ENCODE peak calls at places on chromosomes 2 and 18, in ten cellular contexts. Z is substantia nigra, G is right atrium auricular region, M is sciatic nerve, H is EL, L is COLO829, J is kidney tubule cell, A is RCC 7860, T is posterior cingulate gyrus, P is HTR-8/SVneo. X is an unnamed sample.

GRCh38 chr2:215787565-215788178 is 225.7 kb downstream of the MREG start:
- DNase-seq in H (no peak), A (no peak), P (no peak), T (no peak), L (no peak), J (no peak), G (no peak), Z (no peak), M (no peak), X (no peak)

GRCh38 chr18:79100944-79101343 is 31.8 kb downstream of the ATP9B start:
- DNase-seq in T (no peak), A (no peak), L (no peak), P (no peak), J (no peak), Z (no peak), G (no peak), M (no peak), H (no peak), X (no peak)

GRCh38 chr2:167294775-167295140 is 406.5 kb downstream of the XIRP2 start:
- DNase-seq in M (no peak), J (no peak), A (no peak), Z (no peak), T (no peak), G (no peak), P (no peak), H (no peak), L (no peak), X (no peak)

GRCh38 chr2:231479455-231479854 is 15.2 kb upstream of the NCL start:
- DNase-seq in A (no peak), L (no peak), P (no peak), J (no peak), M (no peak), T (no peak), Z (no peak), G (no peak), H (no peak), X (no peak)

GRCh38 chr2:223526106-223526505 is 76.1 kb downstream of the SCG2 start:
- DNase-seq in L (no peak), H (no peak), M (no peak), T (no peak), G (no peak), J (peak; percentile 63), P (peak; percentile 14), A (no peak), Z (no peak), X (no peak)

GRCh38 chr18:11963991-11964484 is 17.3 kb upstream of the IMPA2 start:
- DNase-seq in P (no peak), L (no peak), H (peak; percentile 18), T (no peak), Z (no peak), J (no peak), A (no peak), G (no peak), M (no peak), X (no peak)

GRCh38 chr2:204265701-204266310 is 279.5 kb upstream of the PARD3B start:
- DNase-seq in J (no peak), L (no peak), P (no peak), M (no peak), A (no peak), H (no peak), Z (peak; percentile 25), T (no peak), G (no peak), X (no peak)

GRCh38 chr2:68272246-68272987 is 20.1 kb upstream of the PPP3R1 start:
- DNase-seq in Z (no peak), A (no peak), P (no peak), H (no peak), L (no peak), M (no peak), G (no peak), J (no peak), T (no peak), X (no peak)

GRCh38 chr18:78995740-78996395 is 16.2 kb downstream of the SALL3 start:
- DNase-seq in T (no peak), A (no peak), L (no peak), M (no peak), J (no peak), H (no peak), Z (no peak), P (no peak), G (no peak), X (no peak)